ENCODE peak calls at places on chromosome 17, in seven cellular contexts. G, J, A, M, V, I and X are unnamed samples.

GRCh38 chr17:50268040-50268439 is 6.2 kb upstream of the TMEM92 start:
- DNase-seq in M (no peak), I (no peak), A (no peak), V (no peak), G (no peak), J (no peak), X (no peak)

GRCh38 chr17:82334204-82334621 is 647 bp upstream of the SECTM1 start:
- DNase-seq in G (no peak), I (peak; percentile 79), V (no peak), M (no peak), J (no peak), A (no peak), X (no peak)

GRCh38 chr17:50845260-50846147 is 10.1 kb downstream of the WFIKKN2 start:
- DNase-seq in G (no peak), J (no peak), I (no peak), V (peak; percentile 65), A (no peak), M (peak; percentile 4), X (no peak)

GRCh38 chr17:30278032-30278431 is 13.7 kb downstream of the BLMH start:
- DNase-seq in I (no peak), J (no peak), M (no peak), A (peak; percentile 65), G (peak; percentile 61), V (peak; percentile 9), X (no peak)

GRCh38 chr17:79812969-79813825 is 16.3 kb upstream of the CBX8 start:
- DNase-seq in A (no peak), V (no peak), J (no peak), G (peak; percentile 75), M (no peak), I (peak; percentile 70), X (peak; percentile 61)

GRCh38 chr17:32927724-32928526 is at the start of gene TMEM98:
- DNase-seq in J (peak; percentile 54), M (no peak), G (peak; percentile 81), A (no peak), I (peak; percentile 83), V (peak; percentile 9), X (peak; percentile 79)

GRCh38 chr17:49438885-49439284 is 24.2 kb upstream of the PHB1 start:
- DNase-seq in I (no peak), G (peak; percentile 67), M (no peak), J (no peak), A (no peak), V (no peak), X (no peak)

GRCh38 chr17:50347087-50347893 is 1.4 kb downstream of the XYLT2 start:
- DNase-seq in V (no peak), I (no peak), G (peak; percentile 46), J (no peak), M (no peak), A (no peak), X (peak; percentile 36)

GRCh38 chr17:57735707-57736106 is 9.4 kb downstream of the CCDC182 start:
- DNase-seq in M (no peak), A (peak; percentile 42), I (no peak), J (no peak), V (peak; percentile 51), G (peak; percentile 55), X (no peak)

GRCh38 chr17:35540589-35541404 is 3.3 kb upstream of the SLFN12L start:
- DNase-seq in A (no peak), G (no peak), I (peak; percentile 82), M (peak; percentile 47), V (peak; percentile 6), J (no peak), X (no peak)

GRCh38 chr17:57902800-57903759 is 52.1 kb downstream of the CUEDC1 start:
- DNase-seq in I (peak; percentile 94), J (no peak), G (no peak), M (no peak), A (peak; percentile 95), V (peak; percentile 98), X (no peak)

GRCh38 chr17:35988164-35988563 is 1.6 kb upstream of the CCL14 start:
- DNase-seq in A (no peak), V (no peak), I (no peak), M (no peak), J (no peak), G (no peak), X (no peak)

GRCh38 chr17:39867084-39867890 is 715 bp upstream of the ZPBP2 start:
- DNase-seq in G (no peak), J (no peak), M (no peak), A (no peak), V (no peak), I (no peak), X (no peak)

GRCh38 chr17:50835563-50836231 is at the start of gene WFIKKN2:
- DNase-seq in I (no peak), A (no peak), J (no peak), V (no peak), G (peak; percentile 48), M (no peak), X (no peak)

GRCh38 chr17:3888343-3889171 is 4.3 kb downstream of the CAMKK1 start:
- DNase-seq in A (no peak), J (no peak), V (peak; percentile 87), G (peak; percentile 68), M (no peak), I (no peak), X (peak; percentile 71)

GRCh38 chr17:18117533-18117932 is 9.0 kb downstream of the MYO15A start:
- DNase-seq in I (no peak), J (no peak), A (no peak), G (no peak), V (no peak), M (no peak), X (no peak)

GRCh38 chr17:10224592-10225195 is 26.3 kb upstream of the GAS7 start:
- DNase-seq in G (no peak), V (no peak), J (no peak), I (no peak), M (no peak), A (no peak), X (no peak)

GRCh38 chr17:16407911-16408588 is 7.3 kb upstream of the TRPV2 start:
- DNase-seq in G (peak; percentile 58), J (no peak), A (peak; percentile 60), V (peak; percentile 47), I (no peak), M (no peak), X (peak; percentile 18)

GRCh38 chr17:39872700-39873099 is 4.7 kb downstream of the ZPBP2 start:
- DNase-seq in I (no peak), M (no peak), G (no peak), A (no peak), V (no peak), J (no peak), X (no peak)

GRCh38 chr17:51000835-51001638 is 119.6 kb downstream of the SPAG9 start:
- DNase-seq in G (peak; percentile 70), I (no peak), V (peak; percentile 86), A (peak; percentile 78), M (no peak), J (no peak), X (no peak)

GRCh38 chr17:82407255-82407654 is 10.9 kb upstream of the HEXD start:
- DNase-seq in G (no peak), J (no peak), A (peak; percentile 33), M (no peak), I (no peak), V (peak; percentile 6), X (no peak)

GRCh38 chr17:68511671-68512246 is 471 bp upstream of the PRKAR1A start:
- DNase-seq in G (peak; percentile 92), V (peak; percentile 78), I (peak; percentile 91), M (peak; percentile 80), A (peak; percentile 73), J (peak; percentile 62), X (peak; percentile 86)

GRCh38 chr17:68512967-68513474 is 791 bp downstream of the PRKAR1A start:
- DNase-seq in I (no peak), G (peak; percentile 56), A (peak; percentile 69), M (no peak), V (peak; percentile 44), J (no peak), X (no peak)

GRCh38 chr17:68513932-68514331 is 1.7 kb downstream of the PRKAR1A start:
- DNase-seq in A (no peak), J (no peak), G (no peak), M (no peak), V (no peak), I (no peak), X (no peak)

GRCh38 chr17:68511254-68511670 is 968 bp upstream of the PRKAR1A start:
- DNase-seq in A (no peak), V (no peak), G (no peak), I (no peak), J (no peak), M (no peak), X (no peak)

DNA sequence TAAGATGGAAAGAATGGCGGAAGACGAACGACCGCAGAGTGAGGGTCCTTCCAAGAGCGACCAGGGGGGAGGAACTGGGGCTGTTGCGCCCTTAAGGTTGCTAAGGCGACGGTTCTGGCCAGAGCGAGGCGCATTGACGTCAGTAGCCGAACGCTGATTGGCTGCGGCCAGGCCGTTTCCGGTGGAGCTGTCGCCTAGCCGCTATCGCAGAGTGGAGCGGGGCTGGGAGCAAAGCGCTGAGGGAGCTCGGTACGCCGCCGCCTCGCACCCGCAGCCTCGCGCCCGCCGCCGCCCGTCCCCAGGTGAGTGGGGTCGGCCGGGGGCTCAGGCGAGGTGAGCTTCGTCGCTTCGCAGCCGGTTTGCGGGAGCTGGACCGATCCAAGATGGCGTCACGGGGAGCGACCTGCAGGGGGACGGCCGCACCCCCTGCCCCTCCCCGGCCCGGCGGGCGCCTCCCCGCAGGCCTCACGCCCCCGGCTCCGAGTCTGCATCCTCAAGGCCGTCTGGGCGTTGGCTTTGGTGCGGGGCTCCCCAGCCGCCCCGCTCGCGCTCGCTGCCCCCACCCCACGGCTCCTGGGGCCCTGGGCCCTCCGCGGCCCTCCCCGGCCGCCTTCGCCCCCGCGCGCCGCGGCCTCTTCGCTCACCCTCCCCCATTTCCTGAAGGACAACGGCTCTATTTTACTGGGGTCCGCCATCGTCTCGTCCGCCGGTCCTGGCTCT is at the start of gene PRKAR1A:
- DNase-seq in V (peak; percentile 97), J (peak; percentile 79), I (peak; percentile 98), A (peak; percentile 96), G (peak; percentile 98), M (peak; percentile 95), X (peak; percentile 92)
- TF ChIP-seq CTCF in V (no peak), J (no peak), I (no peak), A (no peak), G (peak; percentile 5), M (no peak), X (no peak)

GRCh38 chr17:60165223-60165622 is 15.4 kb downstream of the CA4 start:
- DNase-seq in J (no peak), A (no peak), I (no peak), V (no peak), M (no peak), G (no peak), X (no peak)
- TF ChIP-seq CTCF in J (no peak), A (no peak), I (no peak), V (no peak), M (no peak), G (peak; percentile 6), X (no peak)

DNA sequence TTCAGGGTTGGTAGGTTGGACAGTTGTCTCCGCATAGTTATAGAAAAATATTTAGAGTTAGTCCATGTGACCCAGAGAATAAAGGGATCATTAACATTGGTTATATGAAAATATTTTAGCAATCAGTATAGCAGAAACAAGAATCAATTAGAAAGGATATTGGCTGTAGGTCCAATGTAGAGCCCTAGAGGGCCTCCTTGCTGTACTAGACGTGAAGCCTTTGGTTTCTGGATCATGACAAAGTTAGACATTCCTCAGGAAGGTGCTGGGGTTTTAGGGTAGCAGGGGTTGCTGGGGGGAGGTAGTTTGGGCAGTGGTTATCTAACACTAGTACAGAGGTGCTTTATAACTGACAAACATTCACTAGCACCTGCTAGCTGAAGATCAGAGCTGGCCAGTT is 31.6 kb upstream of the ANKFN1 start:
- DNase-seq in J (no peak), V (peak; percentile 26), M (no peak), A (no peak), G (peak; percentile 52), I (no peak), X (no peak)
- TF ChIP-seq CTCF in J (peak; percentile 38), V (peak; percentile 42), M (no peak), A (no peak), G (peak; percentile 53), I (no peak), X (peak; percentile 10)

GRCh38 chr17:76968707-76969597 is 100.7 kb downstream of the MGAT5B start:
- DNase-seq in M (peak; percentile 50), A (no peak), V (peak; percentile 17), J (peak; percentile 55), I (no peak), G (peak; percentile 98), X (peak; percentile 77)
- TF ChIP-seq CTCF in M (no peak), A (no peak), V (no peak), J (no peak), I (no peak), G (no peak), X (no peak)